ENCODE peak calls at places on chromosomes 12 and 14, in nine cellular contexts. Z, A, Q, B, W, U, T, F and O are unnamed samples.
A peak's percentile ranks its signal among the peaks of the same experiment; 100 is the strongest.

GRCh38 chr12:93453633-93454032 is 11.9 kb upstream of the UBE2N start:
- DNase-seq in Q (no peak), T (no peak), W (no peak), A (peak; percentile 89), B (no peak), U (no peak), Z (no peak), F (peak; percentile 30), O (peak; percentile 10)

GRCh38 chr12:94670075-94670474 is 19.7 kb upstream of the TMCC3 start:
- DNase-seq in Q (no peak), U (no peak), F (no peak), B (no peak), T (peak; percentile 40), A (no peak), W (no peak), Z (no peak), O (no peak)

GRCh38 chr12:125029756-125030358 is 35.4 kb upstream of the AACS start:
- DNase-seq in F (no peak), T (no peak), Q (no peak), U (no peak), Z (no peak), A (no peak), B (no peak), W (no peak), O (peak; percentile 73)

GRCh38 chr14:36293824-36294223 is 26.6 kb downstream of the MBIP start:
- DNase-seq in Q (no peak), B (no peak), W (no peak), U (peak; percentile 12), T (no peak), F (no peak), Z (no peak), A (peak; percentile 85), O (no peak)

GRCh38 chr14:68633131-68633991 is 159.5 kb downstream of the ZFP36L1 start:
- DNase-seq in A (no peak), F (no peak), Z (peak; percentile 64), T (no peak), U (peak; percentile 49), B (peak; percentile 10), Q (no peak), W (no peak), O (peak; percentile 55)

GRCh38 chr12:51028126-51028810 is 2.1 kb upstream of the SLC11A2 start:
- DNase-seq in Z (no peak), B (peak; percentile 86), Q (peak; percentile 21), T (peak; percentile 75), W (peak; percentile 85), U (peak; percentile 75), A (peak; percentile 77), F (peak; percentile 89), O (no peak)

GRCh38 chr12:38878986-38879385 is 26.4 kb downstream of the CPNE8 start:
- DNase-seq in B (no peak), Q (no peak), F (no peak), U (no peak), W (no peak), T (no peak), A (no peak), Z (no peak), O (no peak)

GRCh38 chr14:69695664-69696527 is 71.0 kb upstream of the SRSF5 start:
- DNase-seq in Q (no peak), B (no peak), U (no peak), W (peak; percentile 81), F (no peak), Z (no peak), T (no peak), A (peak; percentile 38), O (no peak)

GRCh38 chr12:12582895-12583303 is 20.2 kb upstream of the DUSP16 start:
- DNase-seq in A (peak; percentile 52), F (no peak), B (no peak), Z (no peak), U (peak; percentile 58), T (peak; percentile 91), W (no peak), Q (no peak), O (no peak)

GRCh38 chr12:5480953-5481300 is 49.0 kb downstream of the NTF3 start:
- DNase-seq in Q (no peak), W (no peak), T (no peak), A (no peak), F (peak; percentile 55), B (no peak), U (no peak), Z (no peak), O (no peak)

GRCh38 chr12:78284417-78284816 is 453.7 kb downstream of the NAV3 start:
- DNase-seq in T (no peak), A (no peak), F (no peak), W (no peak), Z (no peak), Q (no peak), U (no peak), B (no peak), O (no peak)

GRCh38 chr14:81169711-81170103 is 51.1 kb downstream of the GTF2A1 start:
- DNase-seq in U (peak; percentile 21), W (peak; percentile 81), Q (peak; percentile 55), B (peak; percentile 1), T (peak; percentile 15), F (peak; percentile 16), Z (peak; percentile 71), A (peak; percentile 61), O (peak; percentile 8)

GRCh38 chr12:4271433-4272013 is 2.0 kb upstream of the CCND2 start:
- DNase-seq in Z (no peak), W (no peak), U (no peak), F (peak; percentile 50), T (no peak), A (peak; percentile 39), B (no peak), Q (no peak), O (no peak)

GRCh38 chr12:84058136-84058535 is 854.5 kb downstream of the SLC6A15 start:
- DNase-seq in U (no peak), F (no peak), T (no peak), Q (no peak), A (no peak), W (no peak), B (no peak), Z (no peak), O (no peak)

GRCh38 chr12:42162198-42162597 is 17.5 kb upstream of the GXYLT1 start:
- DNase-seq in W (no peak), U (peak; percentile 6), Z (no peak), A (peak; percentile 21), Q (no peak), B (no peak), F (no peak), T (peak; percentile 18), O (no peak)

GRCh38 chr12:111954974-111955373 is 58.0 kb downstream of the TMEM116 start:
- DNase-seq in W (no peak), B (no peak), F (no peak), U (no peak), A (no peak), Q (no peak), T (peak; percentile 79), Z (no peak), O (peak; percentile 43)

GRCh38 chr12:109266106-109266879 is 42.8 kb downstream of the FOXN4 start:
- DNase-seq in U (no peak), A (no peak), T (no peak), Z (no peak), Q (no peak), F (no peak), W (no peak), B (no peak), O (no peak)
- H3K27ac ChIP-seq in U (no peak overlapping the region), A (no peak overlapping the region), T (no peak overlapping the region), Z (no peak overlapping the region), Q (no peak overlapping the region), F (no peak overlapping the region), W (no peak overlapping the region), B (no peak overlapping the region), O (no peak overlapping the region)

DNA sequence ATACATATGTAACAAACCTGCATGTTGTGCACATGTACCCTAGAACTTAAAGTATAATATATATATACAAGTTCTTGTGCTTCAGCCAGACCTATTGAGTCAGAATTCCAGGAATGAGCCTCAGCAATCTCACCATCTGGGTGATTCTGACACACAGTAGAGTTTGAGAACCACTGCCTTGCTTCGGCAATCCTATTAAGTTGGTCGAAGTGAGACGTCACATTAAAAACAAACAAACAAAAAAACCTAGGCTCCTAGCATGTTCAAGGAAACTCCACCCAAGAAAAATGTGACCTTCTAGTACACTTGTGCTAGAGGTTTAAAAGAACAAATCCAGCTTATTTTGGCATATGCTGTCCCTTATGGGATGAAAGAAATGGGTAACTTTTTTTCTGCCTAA is 115.8 kb downstream of the SINHCAF start:
- DNase-seq in B (no peak), F (no peak), Q (no peak), Z (no peak), U (no peak), T (no peak), W (no peak), A (no peak), O (no peak)
- H3K27ac ChIP-seq in B (no peak overlapping the region), F (no peak overlapping the region), Q (no peak overlapping the region), Z (no peak overlapping the region), U (no peak overlapping the region), T (no peak overlapping the region), W (no peak overlapping the region), A (no peak overlapping the region), O (no peak overlapping the region)

GRCh38 chr14:61280526-61281185 is 482 bp downstream of the TMEM30B start:
- DNase-seq in T (peak; percentile 84), F (peak; percentile 70), Z (peak; percentile 66), U (peak; percentile 66), W (no peak), B (peak; percentile 72), Q (peak; percentile 47), A (peak; percentile 64), O (no peak)

GRCh38 chr14:61281186-61281676 is at the start of gene TMEM30B:
- DNase-seq in T (peak; percentile 99), Z (no peak), F (peak; percentile 96), Q (no peak), W (no peak), A (no peak), U (peak; percentile 89), B (no peak), O (no peak)

GRCh38 chr14:61280092-61280525 is 1.0 kb downstream of the TMEM30B start:
- DNase-seq in Q (no peak), F (no peak), B (no peak), U (no peak), Z (no peak), T (peak; percentile 16), A (no peak), W (no peak), O (no peak)

GRCh38 chr14:61282746-61283145 is 1.6 kb upstream of the TMEM30B start:
- DNase-seq in B (no peak), Q (no peak), A (peak; percentile 56), T (peak; percentile 33), W (no peak), U (no peak), Z (no peak), F (no peak), O (no peak)

DNA sequence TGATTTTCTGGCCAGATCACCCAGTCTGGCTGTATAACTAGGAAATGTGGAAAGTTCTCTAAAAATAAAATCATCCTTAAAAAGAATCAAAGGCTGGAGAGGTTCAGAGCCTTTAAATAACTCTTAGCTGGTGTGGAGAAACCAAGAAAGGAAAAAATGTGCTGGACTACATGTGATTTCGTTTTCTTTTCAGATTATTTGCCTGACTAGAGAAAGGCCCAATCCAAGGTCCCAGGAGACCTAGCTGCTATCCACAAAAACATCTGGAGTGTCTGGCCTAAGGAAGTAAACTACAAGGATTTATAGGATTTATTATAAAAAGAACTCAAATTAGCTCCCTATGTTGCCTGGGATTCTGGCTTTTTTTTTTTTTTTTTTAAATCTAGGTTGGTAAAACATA is 773 bp upstream of the TMEM30B start:
- DNase-seq in F (no peak), Z (no peak), T (no peak), Q (peak; percentile 61), A (peak; percentile 45), B (no peak), W (no peak), U (no peak), O (no peak)
- H3K27ac ChIP-seq in F (no peak overlapping the region), Z (no peak overlapping the region), T (peak overlapping the region; percentile 82), Q (peak overlapping the region; percentile 28), A (no peak overlapping the region), B (no peak overlapping the region), W (no peak overlapping the region), U (peak overlapping the region; percentile 82), O (no peak overlapping the region)

GRCh38 chr12:96120359-96121100 is 73.6 kb upstream of the ELK3 start:
- DNase-seq in Q (no peak), Z (no peak), A (no peak), B (no peak), U (no peak), W (no peak), T (no peak), F (peak; percentile 30), O (peak; percentile 92)
- H3K27ac ChIP-seq in Q (no peak overlapping the region), Z (no peak overlapping the region), A (no peak overlapping the region), B (no peak overlapping the region), U (no peak overlapping the region), W (no peak overlapping the region), T (no peak overlapping the region), F (no peak overlapping the region), O (peak overlapping the region; percentile 35)